ENCODE peak calls at places on chromosomes 5 and 9, in six cellular contexts. F is frontal cortex, W is T-helper 1 cell, M is coronary artery, U is transverse colon, K is cardiac fibroblast. D is an unnamed sample.

GRCh38 chr9:125514468-125514867 is 192.5 kb downstream of the MAPKAP1 start:
- DNase-seq in W (no peak), U (no peak), M (no peak), K (no peak), F (no peak), D (no peak)

GRCh38 chr5:90264930-90265857 is 144.4 kb downstream of the CETN3 start:
- DNase-seq in M (no peak), K (peak; percentile 79), W (peak; percentile 8), U (peak; percentile 58), F (peak; percentile 0), D (peak; percentile 35)

GRCh38 chr5:61674403-61674802 is 342.3 kb downstream of the ZSWIM6 start:
- DNase-seq in F (no peak), K (no peak), W (no peak), M (no peak), U (peak; percentile 48), D (no peak)

GRCh38 chr5:2207109-2207399 is 324.3 kb upstream of the IRX4 start:
- DNase-seq in K (no peak), U (no peak), M (no peak), F (no peak), W (no peak), D (no peak)

GRCh38 chr5:54645888-54646284 is 128.3 kb downstream of the SNX18 start:
- DNase-seq in U (no peak), W (no peak), M (no peak), F (no peak), K (peak; percentile 41), D (no peak)

GRCh38 chr9:128231638-128232568 is 28.7 kb downstream of the DNM1 start:
- DNase-seq in W (no peak), U (no peak), M (peak; percentile 80), K (no peak), F (no peak), D (no peak)

GRCh38 chr9:86918556-86918955 is 28.8 kb downstream of the GAS1 start:
- DNase-seq in K (no peak), M (no peak), F (no peak), W (no peak), U (no peak), D (no peak)

GRCh38 chr5:131357739-131358561 is 94.1 kb downstream of the CDC42SE2 start:
- DNase-seq in K (no peak), W (no peak), M (no peak), U (no peak), F (no peak), D (no peak)

GRCh38 chr5:78899922-78900362 is 85.2 kb downstream of the ARSB start:
- DNase-seq in F (no peak), K (peak; percentile 83), M (no peak), W (no peak), U (peak; percentile 61), D (peak; percentile 67)

GRCh38 chr9:19464764-19465570 is 56.2 kb downstream of the ACER2 start:
- DNase-seq in K (peak; percentile 78), W (peak; percentile 56), U (peak; percentile 77), F (peak; percentile 87), M (peak; percentile 82), D (peak; percentile 94)

GRCh38 chr5:95931118-95931833 is 30.4 kb downstream of the ELL2 start:
- DNase-seq in F (no peak), K (no peak), W (no peak), U (no peak), M (no peak), D (no peak)

GRCh38 chr9:17367035-17367434 is 211.8 kb upstream of the SH3GL2 start:
- DNase-seq in W (no peak), K (no peak), M (no peak), F (no peak), U (no peak), D (no peak)

D was measured in body of pancreas.